ENCODE peak calls at places on chromosomes 4 and X, in eight cellular contexts. K is mesendoderm, P is M059J, I is HFFc6, Y is NCI-H510A treated with DMSO at 0.1 percent for 48 hours, T is naive B cell, S is sciatic nerve, O is omental fat pad. G is an unnamed sample.

GRCh38 chr4:42397635-42398447 is 553 bp downstream of the SHISA3 start:
- DNase-seq in K (no peak), P (peak; percentile 32), I (no peak), Y (no peak), T (peak; percentile 8), S (no peak), O (no peak), G (no peak)

GRCh38 chrX:153925739-153926593 is at the start of gene ARHGAP4:
- DNase-seq in K (peak; percentile 73), P (no peak), I (no peak), Y (peak; percentile 19), T (peak; percentile 66), S (no peak), O (no peak), G (peak; percentile 14)

GRCh38 chrX:69503835-69504625 is at the start of gene NALF2:
- DNase-seq in K (peak; percentile 92), P (peak; percentile 55), I (no peak), Y (peak; percentile 44), T (no peak), S (peak; percentile 72), O (no peak), G (no peak)

GRCh38 chr4:124997907-124998306 is 285.4 kb upstream of the ANKRD50 start:
- DNase-seq in K (no peak), P (no peak), I (no peak), Y (no peak), T (no peak), S (no peak), O (no peak), G (no peak)

GRCh38 chrX:9749141-9749540 is 16.5 kb downstream of the GPR143 start:
- DNase-seq in K (no peak), P (no peak), I (no peak), Y (no peak), T (no peak), S (no peak), O (no peak), G (no peak)

GRCh38 chrX:19774905-19775304 is 112.5 kb downstream of the SH3KBP1 start:
- DNase-seq in K (no peak), P (no peak), I (no peak), Y (no peak), T (no peak), S (no peak), O (no peak), G (no peak)

GRCh38 chrX:133254666-133255065 is 36.5 kb upstream of the TFDP3 start:
- DNase-seq in K (no peak), P (peak; percentile 91), I (no peak), Y (no peak), T (no peak), S (no peak), O (no peak), G (no peak)

GRCh38 chr4:114417214-114417613 is 181.4 kb upstream of the UGT8 start:
- DNase-seq in K (peak; percentile 75), P (no peak), I (no peak), Y (no peak), T (no peak), S (no peak), O (no peak), G (no peak)

GRCh38 chrX:142095816-142096215 is 109.3 kb downstream of the MAGEC2 start:
- DNase-seq in K (no peak), P (peak; percentile 19), I (no peak), Y (no peak), T (no peak), S (no peak), O (no peak), G (no peak)

GRCh38 chrX:123590842-123591491 is 141.9 kb downstream of the THOC2 start:
- DNase-seq in K (no peak), P (peak; percentile 78), I (no peak), Y (no peak), T (no peak), S (no peak), O (no peak), G (no peak)

GRCh38 chrX:66015152-66015827 is 24.6 kb downstream of the VSIG4 start:
- DNase-seq in K (no peak), P (no peak), I (no peak), Y (no peak), T (peak; percentile 73), S (no peak), O (no peak), G (no peak)

GRCh38 chrX:10326578-10326977 is 169.8 kb downstream of the CLCN4 start:
- DNase-seq in K (no peak), P (peak; percentile 64), I (no peak), Y (no peak), T (no peak), S (no peak), O (no peak), G (no peak)

GRCh38 chr4:41880840-41881831 is 54.1 kb upstream of the TMEM33 start:
- DNase-seq in K (peak; percentile 49), P (peak; percentile 41), I (no peak), Y (no peak), T (no peak), S (no peak), O (no peak), G (no peak)

GRCh38 chr4:107391630-107392028 is 328.4 kb downstream of the PAPSS1 start:
- DNase-seq in K (no peak), P (no peak), I (no peak), Y (no peak), T (no peak), S (no peak), O (no peak), G (no peak)

GRCh38 chrX:10110984-10111363 is 45.8 kb upstream of the CLCN4 start:
- DNase-seq in K (no peak), P (no peak), I (no peak), Y (no peak), T (no peak), S (no peak), O (no peak), G (peak; percentile 48)

GRCh38 chr4:121728066-121728465 is 31.3 kb upstream of the ANXA5 start:
- DNase-seq in K (no peak), P (peak; percentile 90), I (peak; percentile 88), Y (no peak), T (no peak), S (no peak), O (no peak), G (no peak)

GRCh38 chr4:147924604-147925412 is 192.9 kb downstream of the ARHGAP10 start:
- DNase-seq in K (peak; percentile 75), P (peak; percentile 23), I (peak; percentile 14), Y (peak; percentile 2), T (no peak), S (no peak), O (no peak), G (no peak)

GRCh38 chr4:145195167-145195952 is 15.0 kb upstream of the OTUD4 start:
- DNase-seq in K (peak; percentile 63), P (no peak), I (no peak), Y (no peak), T (peak; percentile 31), S (no peak), O (no peak), G (no peak)

GRCh38 chr4:151117371-151117962 is 18.0 kb downstream of the RPS3A start:
- DNase-seq in K (peak; percentile 81), P (peak; percentile 65), I (peak; percentile 70), Y (peak; percentile 73), T (peak; percentile 39), S (peak; percentile 79), O (peak; percentile 38), G (peak; percentile 21)

GRCh38 chrX:47217121-47217851 is 1.2 kb upstream of the CDK16 start:
- DNase-seq in K (peak; percentile 73), P (peak; percentile 95), I (peak; percentile 32), Y (no peak), T (no peak), S (no peak), O (no peak), G (peak; percentile 18)

GRCh38 chr4:150010525-150011126 is 67.6 kb upstream of the DCLK2 start:
- DNase-seq in K (peak; percentile 82), P (peak; percentile 75), I (peak; percentile 60), Y (peak; percentile 72), T (peak; percentile 14), S (no peak), O (no peak), G (no peak)

GRCh38 chrX:49066278-49066677 is 7.5 kb downstream of the CCDC120 start:
- DNase-seq in K (no peak), P (no peak), I (no peak), Y (no peak), T (no peak), S (no peak), O (no peak), G (no peak)

GRCh38 chrX:64206556-64207162 is 1.2 kb upstream of the AMER1 start:
- DNase-seq in K (no peak), P (no peak), I (no peak), Y (peak; percentile 2), T (no peak), S (peak; percentile 59), O (no peak), G (no peak)

GRCh38 chr4:1369484-1370079 is 22.6 kb downstream of the UVSSA start:
- DNase-seq in K (no peak), P (no peak), I (no peak), Y (no peak), T (no peak), S (no peak), O (no peak), G (no peak)

GRCh38 chr4:156419080-156419638 is 465.5 kb upstream of the CTSO start:
- DNase-seq in K (no peak), P (no peak), I (no peak), Y (no peak), T (no peak), S (no peak), O (no peak), G (no peak)

GRCh38 chr4:41079871-41080565 is 134.3 kb downstream of the APBB2 start:
- DNase-seq in K (no peak), P (no peak), I (no peak), Y (no peak), T (no peak), S (no peak), O (no peak), G (no peak)

GRCh38 chr4:67875011-67875410 is 8.8 kb downstream of the TMPRSS11D start:
- DNase-seq in K (no peak), P (no peak), I (no peak), Y (no peak), T (no peak), S (no peak), O (no peak), G (no peak)

GRCh38 chr4:189656551-189657165 is 284.0 kb upstream of the FRG1 start:
- DNase-seq in K (no peak), P (no peak), I (no peak), Y (no peak), T (no peak), S (no peak), O (no peak), G (no peak)

G was measured in T follicular helper cell.